ENCODE peak calls at places on chromosomes 5 and 9, in seven cellular contexts. One of them, this sample, is unnamed.
A peak's percentile ranks its signal among the peaks of the same experiment; 100 is the strongest.

GRCh38 chr9:136058801-136059302 is 36.2 kb downstream of the NACC2 start:
- DNase-seq in suprapubic skin: peak; percentile 67
- DNase-seq in brain microvascular endothelial cell: no peak
- DNase-seq in fibroblast of lung: no peak
- DNase-seq in Caco-2: no peak
- DNase-seq in adrenal gland: no peak
- DNase-seq in heart right ventricle: no peak
- DNase-seq in this sample: peak; percentile 6

GRCh38 chr9:107086460-107086859 is 196.6 kb upstream of the RAD23B start:
- DNase-seq in suprapubic skin: no peak
- DNase-seq in brain microvascular endothelial cell: no peak
- DNase-seq in fibroblast of lung: no peak
- DNase-seq in Caco-2: no peak
- DNase-seq in adrenal gland: no peak
- DNase-seq in heart right ventricle: no peak
- DNase-seq in this sample: no peak

GRCh38 chr9:135887585-135888050 is 19.7 kb downstream of the CAMSAP1 start:
- DNase-seq in suprapubic skin: peak; percentile 76
- DNase-seq in brain microvascular endothelial cell: no peak
- DNase-seq in fibroblast of lung: no peak
- DNase-seq in Caco-2: no peak
- DNase-seq in adrenal gland: no peak
- DNase-seq in heart right ventricle: no peak
- DNase-seq in this sample: no peak

GRCh38 chr5:65062684-65063083 is 294.0 kb downstream of the CWC27 start:
- DNase-seq in suprapubic skin: no peak
- DNase-seq in brain microvascular endothelial cell: peak; percentile 88
- DNase-seq in fibroblast of lung: peak; percentile 90
- DNase-seq in Caco-2: no peak
- DNase-seq in adrenal gland: peak; percentile 40
- DNase-seq in heart right ventricle: peak; percentile 65
- DNase-seq in this sample: no peak

GRCh38 chr5:181108578-181109165 is 22.3 kb downstream of the OR2V1 start:
- DNase-seq in suprapubic skin: peak; percentile 77
- DNase-seq in brain microvascular endothelial cell: no peak
- DNase-seq in fibroblast of lung: no peak
- DNase-seq in Caco-2: no peak
- DNase-seq in adrenal gland: peak; percentile 15
- DNase-seq in heart right ventricle: no peak
- DNase-seq in this sample: no peak

GRCh38 chr9:101631892-101632291 is 37.1 kb upstream of the PPP3R2 start:
- DNase-seq in suprapubic skin: no peak
- DNase-seq in brain microvascular endothelial cell: no peak
- DNase-seq in fibroblast of lung: no peak
- DNase-seq in Caco-2: no peak
- DNase-seq in adrenal gland: no peak
- DNase-seq in heart right ventricle: no peak
- DNase-seq in this sample: no peak

GRCh38 chr9:93582115-93582514 is 5.7 kb downstream of the PHF2 start:
- DNase-seq in suprapubic skin: no peak
- DNase-seq in brain microvascular endothelial cell: peak; percentile 48
- DNase-seq in fibroblast of lung: no peak
- DNase-seq in Caco-2: peak; percentile 12
- DNase-seq in adrenal gland: peak; percentile 35
- DNase-seq in heart right ventricle: no peak
- DNase-seq in this sample: no peak

GRCh38 chr9:114288233-114289051 is 34.5 kb upstream of the ORM1 start:
- DNase-seq in suprapubic skin: peak; percentile 61
- DNase-seq in brain microvascular endothelial cell: peak; percentile 63
- DNase-seq in fibroblast of lung: peak; percentile 81
- DNase-seq in Caco-2: peak; percentile 51
- DNase-seq in adrenal gland: peak; percentile 14
- DNase-seq in heart right ventricle: no peak
- DNase-seq in this sample: no peak

GRCh38 chr5:25027016-25027415 is 382.2 kb upstream of the CDH10 start:
- DNase-seq in suprapubic skin: no peak
- DNase-seq in brain microvascular endothelial cell: no peak
- DNase-seq in fibroblast of lung: no peak
- DNase-seq in Caco-2: no peak
- DNase-seq in adrenal gland: no peak
- DNase-seq in heart right ventricle: no peak
- DNase-seq in this sample: no peak

GRCh38 chr9:78239506-78239905 is 3.6 kb downstream of the CEP78 start:
- DNase-seq in suprapubic skin: no peak
- DNase-seq in brain microvascular endothelial cell: no peak
- DNase-seq in fibroblast of lung: no peak
- DNase-seq in Caco-2: no peak
- DNase-seq in adrenal gland: peak; percentile 33
- DNase-seq in heart right ventricle: no peak
- DNase-seq in this sample: no peak

GRCh38 chr5:175657593-175658271 is at the start of gene HRH2:
- DNase-seq in suprapubic skin: no peak
- DNase-seq in brain microvascular endothelial cell: peak; percentile 24
- DNase-seq in fibroblast of lung: peak; percentile 14
- DNase-seq in Caco-2: no peak
- DNase-seq in adrenal gland: no peak
- DNase-seq in heart right ventricle: peak; percentile 52
- DNase-seq in this sample: no peak

GRCh38 chr5:1521054-1521453 is 2.7 kb downstream of the LPCAT1 start:
- DNase-seq in suprapubic skin: peak; percentile 55
- DNase-seq in brain microvascular endothelial cell: no peak
- DNase-seq in fibroblast of lung: no peak
- DNase-seq in Caco-2: no peak
- DNase-seq in adrenal gland: no peak
- DNase-seq in heart right ventricle: no peak
- DNase-seq in this sample: no peak

GRCh38 chr9:79988126-79988525 is 416.4 kb downstream of the TLE4 start:
- DNase-seq in suprapubic skin: no peak
- DNase-seq in brain microvascular endothelial cell: no peak
- DNase-seq in fibroblast of lung: no peak
- DNase-seq in Caco-2: no peak
- DNase-seq in adrenal gland: no peak
- DNase-seq in heart right ventricle: no peak
- DNase-seq in this sample: no peak

GRCh38 chr5:5126444-5126843 is 13.7 kb upstream of the ADAMTS16 start:
- DNase-seq in suprapubic skin: no peak
- DNase-seq in brain microvascular endothelial cell: no peak
- DNase-seq in fibroblast of lung: no peak
- DNase-seq in Caco-2: no peak
- DNase-seq in adrenal gland: no peak
- DNase-seq in heart right ventricle: no peak
- DNase-seq in this sample: peak; percentile 27

GRCh38 chr5:179699640-179700298 is 1.0 kb downstream of the CANX start:
- DNase-seq in suprapubic skin: no peak
- DNase-seq in brain microvascular endothelial cell: peak; percentile 28
- DNase-seq in fibroblast of lung: peak; percentile 37
- DNase-seq in Caco-2: peak; percentile 24
- DNase-seq in adrenal gland: peak; percentile 53
- DNase-seq in heart right ventricle: peak; percentile 14
- DNase-seq in this sample: peak; percentile 27

GRCh38 chr5:55626805-55627204 is 85.3 kb downstream of the SLC38A9 start:
- DNase-seq in suprapubic skin: no peak
- DNase-seq in brain microvascular endothelial cell: no peak
- DNase-seq in fibroblast of lung: no peak
- DNase-seq in Caco-2: no peak
- DNase-seq in adrenal gland: no peak
- DNase-seq in heart right ventricle: no peak
- DNase-seq in this sample: no peak

GRCh38 chr5:137838976-137839375 is 28.7 kb upstream of the MYOT start:
- DNase-seq in suprapubic skin: no peak
- DNase-seq in brain microvascular endothelial cell: no peak
- DNase-seq in fibroblast of lung: no peak
- DNase-seq in Caco-2: no peak
- DNase-seq in adrenal gland: no peak
- DNase-seq in heart right ventricle: no peak
- DNase-seq in this sample: no peak

GRCh38 chr9:136585531-136586120 is 39.8 kb upstream of the NOTCH1 start:
- DNase-seq in suprapubic skin: no peak
- DNase-seq in brain microvascular endothelial cell: no peak
- DNase-seq in fibroblast of lung: no peak
- DNase-seq in Caco-2: no peak
- DNase-seq in adrenal gland: no peak
- DNase-seq in heart right ventricle: no peak
- DNase-seq in this sample: no peak

GRCh38 chr5:44774279-44774880 is 34.4 kb upstream of the MRPS30 start:
- DNase-seq in suprapubic skin: no peak
- DNase-seq in brain microvascular endothelial cell: peak; percentile 2
- DNase-seq in fibroblast of lung: peak; percentile 56
- DNase-seq in Caco-2: peak; percentile 37
- DNase-seq in adrenal gland: no peak
- DNase-seq in heart right ventricle: no peak
- DNase-seq in this sample: no peak

GRCh38 chr5:148681157-148682131 is 27.1 kb upstream of the HTR4 start:
- DNase-seq in suprapubic skin: no peak
- DNase-seq in brain microvascular endothelial cell: no peak
- DNase-seq in fibroblast of lung: no peak
- DNase-seq in Caco-2: no peak
- DNase-seq in adrenal gland: no peak
- DNase-seq in heart right ventricle: no peak
- DNase-seq in this sample: no peak

GRCh38 chr9:87498816-87499454 is 1.3 kb downstream of the DAPK1 start:
- DNase-seq in suprapubic skin: no peak
- DNase-seq in brain microvascular endothelial cell: no peak
- DNase-seq in fibroblast of lung: peak; percentile 23
- DNase-seq in Caco-2: no peak
- DNase-seq in adrenal gland: no peak
- DNase-seq in heart right ventricle: no peak
- DNase-seq in this sample: peak; percentile 29

GRCh38 chr9:87500491-87500890 is 2.8 kb downstream of the DAPK1 start:
- DNase-seq in suprapubic skin: no peak
- DNase-seq in brain microvascular endothelial cell: no peak
- DNase-seq in fibroblast of lung: no peak
- DNase-seq in Caco-2: no peak
- DNase-seq in adrenal gland: no peak
- DNase-seq in heart right ventricle: no peak
- DNase-seq in this sample: no peak

GRCh38 chr9:87500894-87501656 is 3.4 kb downstream of the DAPK1 start:
- DNase-seq in suprapubic skin: no peak
- DNase-seq in brain microvascular endothelial cell: no peak
- DNase-seq in fibroblast of lung: no peak
- DNase-seq in Caco-2: no peak
- DNase-seq in adrenal gland: no peak
- DNase-seq in heart right ventricle: no peak
- DNase-seq in this sample: no peak

GRCh38 chr9:87498046-87498815 is 564 bp downstream of the DAPK1 start:
- DNase-seq in suprapubic skin: no peak
- DNase-seq in brain microvascular endothelial cell: no peak
- DNase-seq in fibroblast of lung: peak; percentile 56
- DNase-seq in Caco-2: peak; percentile 71
- DNase-seq in adrenal gland: no peak
- DNase-seq in heart right ventricle: no peak
- DNase-seq in this sample: peak; percentile 73

GRCh38 chr9:87499455-87500015 is 1.9 kb downstream of the DAPK1 start:
- DNase-seq in suprapubic skin: no peak
- DNase-seq in brain microvascular endothelial cell: no peak
- DNase-seq in fibroblast of lung: no peak
- DNase-seq in Caco-2: no peak
- DNase-seq in adrenal gland: no peak
- DNase-seq in heart right ventricle: no peak
- DNase-seq in this sample: no peak
- H3K4me3 ChIP-seq in suprapubic skin: peak overlapping the region; percentile 59
- H3K4me3 ChIP-seq in brain microvascular endothelial cell: no peak overlapping the region
- H3K4me3 ChIP-seq in fibroblast of lung: no peak overlapping the region
- H3K4me3 ChIP-seq in Caco-2: peak overlapping the region; percentile 70
- H3K4me3 ChIP-seq in adrenal gland: no peak overlapping the region
- H3K4me3 ChIP-seq in heart right ventricle: no peak overlapping the region
- H3K4me3 ChIP-seq in this sample: peak overlapping the region; percentile 62

GRCh38 chr5:52469420-52469819 is 318.3 kb upstream of the ITGA1 start:
- DNase-seq in suprapubic skin: no peak
- DNase-seq in brain microvascular endothelial cell: no peak
- DNase-seq in fibroblast of lung: no peak
- DNase-seq in Caco-2: no peak
- DNase-seq in adrenal gland: no peak
- DNase-seq in heart right ventricle: no peak
- DNase-seq in this sample: no peak

GRCh38 chr5:52468980-52469379 is 318.7 kb upstream of the ITGA1 start:
- DNase-seq in suprapubic skin: no peak
- DNase-seq in brain microvascular endothelial cell: no peak
- DNase-seq in fibroblast of lung: no peak
- DNase-seq in Caco-2: no peak
- DNase-seq in adrenal gland: no peak
- DNase-seq in heart right ventricle: no peak
- DNase-seq in this sample: no peak

GRCh38 chr5:52466749-52467148 is 321.0 kb upstream of the ITGA1 start:
- DNase-seq in suprapubic skin: no peak
- DNase-seq in brain microvascular endothelial cell: no peak
- DNase-seq in fibroblast of lung: no peak
- DNase-seq in Caco-2: no peak
- DNase-seq in adrenal gland: no peak
- DNase-seq in heart right ventricle: no peak
- DNase-seq in this sample: no peak

GRCh38 chr5:52469835-52470234 is 317.9 kb upstream of the ITGA1 start:
- DNase-seq in suprapubic skin: no peak
- DNase-seq in brain microvascular endothelial cell: no peak
- DNase-seq in fibroblast of lung: no peak
- DNase-seq in Caco-2: no peak
- DNase-seq in adrenal gland: no peak
- DNase-seq in heart right ventricle: no peak
- DNase-seq in this sample: no peak
- H3K27me3 ChIP-seq in suprapubic skin: no peaks in the 10 kb centered on the region
- H3K27me3 ChIP-seq in brain microvascular endothelial cell: no peaks in the 10 kb centered on the region
- H3K27me3 ChIP-seq in fibroblast of lung: no peaks in the 10 kb centered on the region
- H3K27me3 ChIP-seq in Caco-2: no peaks in the 10 kb centered on the region
- H3K27me3 ChIP-seq in adrenal gland: no peaks in the 10 kb centered on the region
- H3K27me3 ChIP-seq in heart right ventricle: no peaks in the 10 kb centered on the region
- H3K27me3 ChIP-seq in this sample: no peaks in the 10 kb centered on the region

DNA sequence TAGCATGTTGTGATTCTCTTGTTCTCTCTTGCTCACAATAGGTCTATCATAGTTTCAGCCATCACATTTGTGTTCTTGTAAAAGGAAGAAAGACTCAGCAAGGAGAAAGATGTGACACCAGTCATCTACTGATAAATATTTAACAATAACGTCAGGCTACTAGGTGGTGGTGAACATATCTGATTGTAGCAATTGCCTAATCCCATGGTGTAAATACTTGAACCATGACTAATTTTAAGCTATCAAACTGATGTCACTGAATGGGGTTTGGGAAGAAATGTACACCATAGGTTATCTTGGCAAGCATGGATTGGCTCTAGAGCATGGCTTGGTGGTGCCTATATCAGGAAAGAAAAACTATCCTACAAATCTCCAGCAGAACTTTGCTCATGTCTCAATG is 16.6 kb downstream of the DMRTA1 start:
- DNase-seq in suprapubic skin: no peak
- DNase-seq in brain microvascular endothelial cell: no peak
- DNase-seq in fibroblast of lung: peak; percentile 7
- DNase-seq in Caco-2: no peak
- DNase-seq in adrenal gland: no peak
- DNase-seq in heart right ventricle: no peak
- DNase-seq in this sample: no peak
- H3K4me3 ChIP-seq in suprapubic skin: no peak overlapping the region
- H3K4me3 ChIP-seq in brain microvascular endothelial cell: no peak overlapping the region
- H3K4me3 ChIP-seq in fibroblast of lung: no peak overlapping the region
- H3K4me3 ChIP-seq in Caco-2: no peak overlapping the region
- H3K4me3 ChIP-seq in adrenal gland: no peak overlapping the region
- H3K4me3 ChIP-seq in heart right ventricle: no peak overlapping the region
- H3K4me3 ChIP-seq in this sample: no peak overlapping the region

DNA sequence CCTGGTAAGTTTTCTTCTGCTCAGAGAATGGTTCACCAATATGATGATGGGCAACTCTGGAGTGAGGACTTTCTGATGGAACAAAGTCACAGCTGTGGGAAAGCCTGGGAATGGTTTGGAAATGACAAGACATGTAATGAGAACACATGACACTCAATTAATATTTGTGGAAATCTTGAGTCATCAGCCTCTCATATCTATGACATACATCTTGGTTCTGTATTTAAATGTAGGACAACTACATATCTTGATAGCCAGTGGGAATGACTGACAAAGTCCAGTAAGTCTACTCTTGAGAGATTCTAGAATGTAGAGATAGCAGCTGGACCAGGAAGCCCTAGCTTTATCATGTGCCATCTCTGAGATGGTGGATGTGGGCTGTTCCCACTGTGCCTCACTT is 85.5 kb downstream of the PALM2AKAP2 start:
- DNase-seq in suprapubic skin: no peak
- DNase-seq in brain microvascular endothelial cell: no peak
- DNase-seq in fibroblast of lung: no peak
- DNase-seq in Caco-2: no peak
- DNase-seq in adrenal gland: no peak
- DNase-seq in heart right ventricle: no peak
- DNase-seq in this sample: no peak
- H3K27me3 ChIP-seq in suprapubic skin: peaks cover 3% of the 10 kb centered on the region
- H3K27me3 ChIP-seq in brain microvascular endothelial cell: no peaks in the 10 kb centered on the region
- H3K27me3 ChIP-seq in fibroblast of lung: no peaks in the 10 kb centered on the region
- H3K27me3 ChIP-seq in Caco-2: no peaks in the 10 kb centered on the region
- H3K27me3 ChIP-seq in adrenal gland: no peaks in the 10 kb centered on the region
- H3K27me3 ChIP-seq in heart right ventricle: peaks cover 2% of the 10 kb centered on the region
- H3K27me3 ChIP-seq in this sample: no peaks in the 10 kb centered on the region

This sample was measured in BE2C.